ENCODE peak calls at places on chromosomes 4 and X, in five cellular contexts. One of them, this sample, is unnamed.

GRCh38 chr4:82661153-82661552 is 99.4 kb upstream of the TMEM150C start:
- DNase-seq in fibroblast of the aortic adventitia: no peak
- DNase-seq in epithelial cell of esophagus: no peak
- DNase-seq in fibroblast of lung: no peak
- DNase-seq in cardiac fibroblast: no peak
- DNase-seq in this sample: no peak

GRCh38 chr4:39169426-39169825 is 12.9 kb upstream of the WDR19 start:
- DNase-seq in cardiac fibroblast: no peak
- DNase-seq in epithelial cell of esophagus: no peak
- DNase-seq in fibroblast of lung: peak; percentile 36
- DNase-seq in fibroblast of the aortic adventitia: no peak
- DNase-seq in this sample: no peak

GRCh38 chrX:110310896-110311295 is 7.0 kb downstream of the AMMECR1 start:
- DNase-seq in cardiac fibroblast: no peak
- DNase-seq in fibroblast of the aortic adventitia: no peak
- DNase-seq in fibroblast of lung: no peak
- DNase-seq in epithelial cell of esophagus: peak; percentile 60
- DNase-seq in this sample: no peak

GRCh38 chrX:34437586-34437985 is 219.5 kb downstream of the TMEM47 start:
- DNase-seq in fibroblast of the aortic adventitia: no peak
- DNase-seq in cardiac fibroblast: no peak
- DNase-seq in fibroblast of lung: no peak
- DNase-seq in epithelial cell of esophagus: no peak
- DNase-seq in this sample: no peak

GRCh38 chr4:47650584-47651130 is 165.6 kb downstream of the ATP10D start:
- DNase-seq in epithelial cell of esophagus: no peak
- DNase-seq in fibroblast of the aortic adventitia: peak; percentile 16
- DNase-seq in cardiac fibroblast: peak; percentile 31
- DNase-seq in fibroblast of lung: peak; percentile 30
- DNase-seq in this sample: no peak

GRCh38 chr4:176779421-176779820 is 13.3 kb downstream of the VEGFC start:
- DNase-seq in cardiac fibroblast: no peak
- DNase-seq in epithelial cell of esophagus: no peak
- DNase-seq in fibroblast of lung: no peak
- DNase-seq in fibroblast of the aortic adventitia: no peak
- DNase-seq in this sample: no peak

GRCh38 chr4:80592950-80593349 is 257.4 kb downstream of the CFAP299 start:
- DNase-seq in cardiac fibroblast: no peak
- DNase-seq in fibroblast of the aortic adventitia: no peak
- DNase-seq in epithelial cell of esophagus: peak; percentile 6
- DNase-seq in fibroblast of lung: no peak
- DNase-seq in this sample: no peak

GRCh38 chr4:138627096-138627495 is 384.9 kb upstream of the SLC7A11 start:
- DNase-seq in epithelial cell of esophagus: peak; percentile 63
- DNase-seq in fibroblast of lung: peak; percentile 39
- DNase-seq in fibroblast of the aortic adventitia: no peak
- DNase-seq in cardiac fibroblast: no peak
- DNase-seq in this sample: no peak

GRCh38 chrX:101619336-101619735 is 1.5 kb upstream of the ARMCX6 start:
- DNase-seq in fibroblast of the aortic adventitia: no peak
- DNase-seq in cardiac fibroblast: no peak
- DNase-seq in epithelial cell of esophagus: no peak
- DNase-seq in fibroblast of lung: peak; percentile 53
- DNase-seq in this sample: no peak

GRCh38 chrX:9598344-9598743 is 133.5 kb downstream of the TBL1X start:
- DNase-seq in epithelial cell of esophagus: no peak
- DNase-seq in cardiac fibroblast: no peak
- DNase-seq in fibroblast of lung: no peak
- DNase-seq in fibroblast of the aortic adventitia: no peak
- DNase-seq in this sample: no peak

GRCh38 chr4:127622923-127623754 is 9.6 kb upstream of the INTU start:
- DNase-seq in fibroblast of the aortic adventitia: peak; percentile 2
- DNase-seq in cardiac fibroblast: peak; percentile 20
- DNase-seq in epithelial cell of esophagus: peak; percentile 53
- DNase-seq in fibroblast of lung: peak; percentile 60
- DNase-seq in this sample: no peak

GRCh38 chrX:124045109-124045508 is 83.6 kb downstream of the STAG2 start:
- DNase-seq in fibroblast of lung: no peak
- DNase-seq in epithelial cell of esophagus: peak; percentile 64
- DNase-seq in cardiac fibroblast: no peak
- DNase-seq in fibroblast of the aortic adventitia: no peak
- DNase-seq in this sample: no peak

GRCh38 chr4:134862116-134862515 is 660.5 kb upstream of the PABPC4L start:
- DNase-seq in fibroblast of the aortic adventitia: no peak
- DNase-seq in cardiac fibroblast: no peak
- DNase-seq in epithelial cell of esophagus: no peak
- DNase-seq in fibroblast of lung: peak; percentile 62
- DNase-seq in this sample: no peak

GRCh38 chrX:119145241-119145653 is 17.6 kb upstream of the KIAA1210 start:
- DNase-seq in fibroblast of the aortic adventitia: peak; percentile 24
- DNase-seq in fibroblast of lung: no peak
- DNase-seq in cardiac fibroblast: peak; percentile 21
- DNase-seq in epithelial cell of esophagus: peak; percentile 27
- DNase-seq in this sample: no peak

GRCh38 chr4:182894681-182895275 is 22.4 kb downstream of the DCTD start:
- DNase-seq in epithelial cell of esophagus: no peak
- DNase-seq in fibroblast of the aortic adventitia: no peak
- DNase-seq in cardiac fibroblast: no peak
- DNase-seq in fibroblast of lung: no peak
- DNase-seq in this sample: no peak

GRCh38 chr4:25977397-25978170 is 63.6 kb downstream of the SMIM20 start:
- DNase-seq in cardiac fibroblast: no peak
- DNase-seq in fibroblast of the aortic adventitia: no peak
- DNase-seq in epithelial cell of esophagus: no peak
- DNase-seq in fibroblast of lung: no peak
- DNase-seq in this sample: no peak

GRCh38 chr4:176193898-176194297 is 1.5 kb downstream of the SPATA4 start:
- DNase-seq in cardiac fibroblast: no peak
- DNase-seq in fibroblast of the aortic adventitia: peak; percentile 57
- DNase-seq in epithelial cell of esophagus: peak; percentile 94
- DNase-seq in fibroblast of lung: peak; percentile 86
- DNase-seq in this sample: no peak

GRCh38 chr4:72842323-72842722 is 227.2 kb downstream of the COX18 start:
- DNase-seq in cardiac fibroblast: no peak
- DNase-seq in fibroblast of lung: peak; percentile 52
- DNase-seq in fibroblast of the aortic adventitia: peak; percentile 39
- DNase-seq in epithelial cell of esophagus: peak; percentile 13
- DNase-seq in this sample: no peak

GRCh38 chr4:16573744-16574143 is 324.7 kb downstream of the LDB2 start:
- DNase-seq in cardiac fibroblast: peak; percentile 80
- DNase-seq in fibroblast of lung: peak; percentile 85
- DNase-seq in fibroblast of the aortic adventitia: peak; percentile 86
- DNase-seq in epithelial cell of esophagus: no peak
- DNase-seq in this sample: no peak

GRCh38 chr4:16508968-16509367 is 282.7 kb upstream of the TAPT1 start:
- DNase-seq in fibroblast of lung: no peak
- DNase-seq in cardiac fibroblast: no peak
- DNase-seq in epithelial cell of esophagus: peak; percentile 5
- DNase-seq in fibroblast of the aortic adventitia: no peak
- DNase-seq in this sample: no peak

GRCh38 chr4:95651891-95652290 is 103.1 kb upstream of the UNC5C start:
- DNase-seq in cardiac fibroblast: no peak
- DNase-seq in fibroblast of lung: no peak
- DNase-seq in fibroblast of the aortic adventitia: no peak
- DNase-seq in epithelial cell of esophagus: no peak
- DNase-seq in this sample: no peak

GRCh38 chrX:13013353-13014110 is 30.9 kb downstream of the FAM9C start:
- DNase-seq in cardiac fibroblast: peak; percentile 79
- DNase-seq in fibroblast of the aortic adventitia: no peak
- DNase-seq in epithelial cell of esophagus: peak; percentile 48
- DNase-seq in fibroblast of lung: no peak
- DNase-seq in this sample: no peak

GRCh38 chr4:167177925-167178324 is 56.4 kb downstream of the SPOCK3 start:
- DNase-seq in fibroblast of lung: no peak
- DNase-seq in fibroblast of the aortic adventitia: no peak
- DNase-seq in cardiac fibroblast: no peak
- DNase-seq in epithelial cell of esophagus: no peak
- DNase-seq in this sample: no peak

GRCh38 chrX:1355131-1355799 is 18.7 kb downstream of the IL3RA start:
- DNase-seq in fibroblast of lung: no peak
- DNase-seq in epithelial cell of esophagus: no peak
- DNase-seq in cardiac fibroblast: no peak
- DNase-seq in fibroblast of the aortic adventitia: no peak
- DNase-seq in this sample: no peak

GRCh38 chr4:19473569-19473968 is 778.1 kb upstream of the SLIT2 start:
- DNase-seq in fibroblast of lung: peak; percentile 10
- DNase-seq in cardiac fibroblast: peak; percentile 14
- DNase-seq in fibroblast of the aortic adventitia: peak; percentile 29
- DNase-seq in epithelial cell of esophagus: no peak
- DNase-seq in this sample: no peak

GRCh38 chr4:10384974-10385373 is 72.3 kb downstream of the ZNF518B start:
- DNase-seq in fibroblast of lung: no peak
- DNase-seq in cardiac fibroblast: no peak
- DNase-seq in epithelial cell of esophagus: peak; percentile 62
- DNase-seq in fibroblast of the aortic adventitia: no peak
- DNase-seq in this sample: no peak

GRCh38 chr4:4619821-4620220 is 78.0 kb upstream of the STX18 start:
- DNase-seq in cardiac fibroblast: no peak
- DNase-seq in fibroblast of lung: no peak
- DNase-seq in fibroblast of the aortic adventitia: no peak
- DNase-seq in epithelial cell of esophagus: peak; percentile 32
- DNase-seq in this sample: no peak

GRCh38 chr4:70628444-70628843 is at the start of gene ENAM:
- DNase-seq in epithelial cell of esophagus: no peak
- DNase-seq in fibroblast of the aortic adventitia: no peak
- DNase-seq in cardiac fibroblast: no peak
- DNase-seq in fibroblast of lung: no peak
- DNase-seq in this sample: no peak

GRCh38 chr4:112312610-112313239 is 15.6 kb downstream of the ALPK1 start:
- DNase-seq in fibroblast of lung: no peak
- DNase-seq in cardiac fibroblast: no peak
- DNase-seq in epithelial cell of esophagus: no peak
- DNase-seq in fibroblast of the aortic adventitia: no peak
- DNase-seq in this sample: peak; percentile 91

GRCh38 chrX:19799319-19800182 is 87.8 kb downstream of the SH3KBP1 start:
- DNase-seq in cardiac fibroblast: peak; percentile 48
- DNase-seq in fibroblast of lung: peak; percentile 69
- DNase-seq in fibroblast of the aortic adventitia: peak; percentile 63
- DNase-seq in epithelial cell of esophagus: peak; percentile 8
- DNase-seq in this sample: no peak

GRCh38 chr4:109149836-109150235 is 152.6 kb downstream of the COL25A1 start:
- DNase-seq in fibroblast of lung: no peak
- DNase-seq in fibroblast of the aortic adventitia: no peak
- DNase-seq in epithelial cell of esophagus: no peak
- DNase-seq in cardiac fibroblast: no peak
- DNase-seq in this sample: no peak

GRCh38 chrX:56793112-56793430 is 64.0 kb downstream of the NBDY start:
- DNase-seq in cardiac fibroblast: no peak
- DNase-seq in epithelial cell of esophagus: no peak
- DNase-seq in fibroblast of lung: no peak
- DNase-seq in fibroblast of the aortic adventitia: no peak
- DNase-seq in this sample: no peak

GRCh38 chr4:83361416-83362196 is 27.0 kb upstream of the HPSE start:
- DNase-seq in epithelial cell of esophagus: no peak
- DNase-seq in fibroblast of lung: peak; percentile 7
- DNase-seq in cardiac fibroblast: no peak
- DNase-seq in fibroblast of the aortic adventitia: no peak
- DNase-seq in this sample: no peak

GRCh38 chr4:182062936-182063335 is 180.3 kb upstream of the TENM3 start:
- DNase-seq in fibroblast of the aortic adventitia: peak; percentile 69
- DNase-seq in cardiac fibroblast: peak; percentile 66
- DNase-seq in epithelial cell of esophagus: peak; percentile 75
- DNase-seq in fibroblast of lung: peak; percentile 95
- DNase-seq in this sample: no peak

GRCh38 chrX:119981286-119982070 is 37.9 kb upstream of the NKAP start:
- DNase-seq in fibroblast of the aortic adventitia: peak; percentile 27
- DNase-seq in cardiac fibroblast: peak; percentile 36
- DNase-seq in epithelial cell of esophagus: peak; percentile 36
- DNase-seq in fibroblast of lung: peak; percentile 8
- DNase-seq in this sample: no peak

GRCh38 chrX:2767631-2768455 is 16.0 kb downstream of the XG start:
- DNase-seq in fibroblast of lung: peak; percentile 39
- DNase-seq in epithelial cell of esophagus: peak; percentile 39
- DNase-seq in cardiac fibroblast: peak; percentile 49
- DNase-seq in fibroblast of the aortic adventitia: peak; percentile 83
- DNase-seq in this sample: no peak

GRCh38 chrX:13685126-13685763 is 3.7 kb upstream of the RAB9A start:
- DNase-seq in fibroblast of the aortic adventitia: no peak
- DNase-seq in fibroblast of lung: peak; percentile 43
- DNase-seq in cardiac fibroblast: no peak
- DNase-seq in epithelial cell of esophagus: peak; percentile 78
- DNase-seq in this sample: no peak

GRCh38 chr4:40843696-40844095 is 93.9 kb downstream of the NSUN7 start:
- DNase-seq in cardiac fibroblast: no peak
- DNase-seq in epithelial cell of esophagus: no peak
- DNase-seq in fibroblast of lung: no peak
- DNase-seq in fibroblast of the aortic adventitia: no peak
- DNase-seq in this sample: no peak

GRCh38 chrX:154443479-154443910 is 446 bp upstream of the FAM50A start:
- DNase-seq in fibroblast of the aortic adventitia: no peak
- DNase-seq in fibroblast of lung: no peak
- DNase-seq in cardiac fibroblast: no peak
- DNase-seq in epithelial cell of esophagus: no peak
- DNase-seq in this sample: no peak
- H3K4me3 ChIP-seq in fibroblast of the aortic adventitia: peak overlapping the region; percentile 44
- H3K4me3 ChIP-seq in fibroblast of lung: no peak overlapping the region
- H3K4me3 ChIP-seq in cardiac fibroblast: peak overlapping the region; percentile 26
- H3K4me3 ChIP-seq in epithelial cell of esophagus: peak overlapping the region; percentile 11
- H3K4me3 ChIP-seq in this sample: peak overlapping the region; percentile 39

GRCh38 chrX:72021975-72022374 is 109.7 kb downstream of the RTL5 start:
- DNase-seq in fibroblast of lung: no peak
- DNase-seq in epithelial cell of esophagus: no peak
- DNase-seq in cardiac fibroblast: no peak
- DNase-seq in fibroblast of the aortic adventitia: no peak
- DNase-seq in this sample: no peak
- TF ChIP-seq CTCF in fibroblast of lung: peak; percentile 31
- TF ChIP-seq CTCF in epithelial cell of esophagus: peak; percentile 30
- TF ChIP-seq CTCF in cardiac fibroblast: peak; percentile 40
- TF ChIP-seq CTCF in fibroblast of the aortic adventitia: peak; percentile 52
- TF ChIP-seq CTCF in this sample: peak; percentile 57

GRCh38 chr4:159227984-159228383 is 125.1 kb downstream of the RAPGEF2 start:
- DNase-seq in cardiac fibroblast: peak; percentile 92
- DNase-seq in epithelial cell of esophagus: peak; percentile 86
- DNase-seq in fibroblast of lung: peak; percentile 96
- DNase-seq in fibroblast of the aortic adventitia: peak; percentile 95
- DNase-seq in this sample: no peak
- H3K4me3 ChIP-seq in cardiac fibroblast: peak overlapping the region; percentile 17
- H3K4me3 ChIP-seq in epithelial cell of esophagus: peak overlapping the region; percentile 2
- H3K4me3 ChIP-seq in fibroblast of lung: peak overlapping the region; percentile 66
- H3K4me3 ChIP-seq in fibroblast of the aortic adventitia: peak overlapping the region; percentile 37
- H3K4me3 ChIP-seq in this sample: no peak overlapping the region

DNA sequence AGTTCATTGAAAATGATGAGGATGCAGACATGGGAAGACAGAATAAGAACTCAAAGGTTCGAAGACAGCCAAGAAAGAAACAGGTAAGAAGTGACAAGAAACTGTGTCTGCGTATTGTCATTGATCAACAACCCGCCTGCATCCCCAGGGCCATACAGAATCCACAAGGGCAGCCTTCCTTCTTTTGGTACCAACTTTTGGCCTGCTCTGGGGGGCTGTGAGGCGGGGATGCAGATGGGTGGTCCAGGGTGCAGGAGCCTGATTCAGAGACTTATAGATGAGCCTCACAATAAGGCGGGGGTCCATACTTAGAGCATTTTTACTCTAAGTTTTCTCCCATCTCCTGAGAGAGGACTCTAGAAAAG is 9.0 kb downstream of the CC2D2A start:
- DNase-seq in epithelial cell of esophagus: no peak
- DNase-seq in cardiac fibroblast: no peak
- DNase-seq in fibroblast of the aortic adventitia: no peak
- DNase-seq in fibroblast of lung: no peak
- DNase-seq in this sample: no peak
- TF ChIP-seq CTCF in epithelial cell of esophagus: no peak
- TF ChIP-seq CTCF in cardiac fibroblast: no peak
- TF ChIP-seq CTCF in fibroblast of the aortic adventitia: no peak
- TF ChIP-seq CTCF in fibroblast of lung: no peak
- TF ChIP-seq CTCF in this sample: no peak

GRCh38 chrX:70477734-70478075 is 33.1 kb downstream of the DLG3 start:
- DNase-seq in cardiac fibroblast: no peak
- DNase-seq in fibroblast of the aortic adventitia: no peak
- DNase-seq in fibroblast of lung: no peak
- DNase-seq in epithelial cell of esophagus: no peak
- DNase-seq in this sample: no peak
- H3K4me3 ChIP-seq in cardiac fibroblast: no peak overlapping the region
- H3K4me3 ChIP-seq in fibroblast of the aortic adventitia: no peak overlapping the region
- H3K4me3 ChIP-seq in fibroblast of lung: no peak overlapping the region
- H3K4me3 ChIP-seq in epithelial cell of esophagus: peak overlapping the region; percentile 2
- H3K4me3 ChIP-seq in this sample: no peak overlapping the region

This sample was measured in GM12864.